ENCODE peak calls at places on chromosomes 3 and 15, in eight cellular contexts. N is fibroblast of pulmonary artery; D is cardiac fibroblast; W is mesenchymal stem cell; K is naive thymus-derived CD4-positive, alpha-beta T cell; C is right atrium auricular region; O is NT2/D1; Z is uterus. M is an unnamed sample.

GRCh38 chr3:122697952-122698625 is 17.4 kb downstream of the PARP14 start:
- DNase-seq in N (no peak), D (no peak), W (no peak), K (no peak), C (no peak), O (no peak), Z (no peak), M (no peak)

GRCh38 chr3:98784666-98785600 is 21.8 kb downstream of the ST3GAL6 start:
- DNase-seq in N (peak), D (peak), W (peak), K (no peak), C (no peak), O (no peak), Z (no peak), M (peak)

GRCh38 chr3:22777834-22778233 is 425.3 kb upstream of the UBE2E2 start:
- DNase-seq in N (no peak), D (no peak), W (no peak), K (no peak), C (no peak), O (no peak), Z (no peak), M (no peak)

GRCh38 chr3:198092276-198092675 is 132.3 kb downstream of the LMLN start:
- DNase-seq in N (no peak), D (no peak), W (no peak), K (no peak), C (no peak), O (no peak), Z (no peak), M (no peak)

GRCh38 chr3:113812854-113813253 is 25.7 kb upstream of the GRAMD1C start:
- DNase-seq in N (no peak), D (no peak), W (no peak), K (no peak), C (no peak), O (no peak), Z (no peak), M (no peak)

GRCh38 chr15:70794596-70795310 is 31.4 kb upstream of the UACA start:
- DNase-seq in N (peak), D (peak), W (peak), K (no peak), C (no peak), O (no peak), Z (no peak), M (peak)

GRCh38 chr3:190058486-190059241 is 62.0 kb downstream of the P3H2 start:
- DNase-seq in N (peak), D (peak), W (peak), K (no peak), C (no peak), O (no peak), Z (no peak), M (peak)

GRCh38 chr3:193599393-193599792 is 6.4 kb downstream of the OPA1 start:
- DNase-seq in N (no peak), D (no peak), W (no peak), K (no peak), C (no peak), O (no peak), Z (no peak), M (no peak)

GRCh38 chr3:73056365-73057150 is 4.9 kb upstream of the EBLN2 start:
- DNase-seq in N (peak), D (peak), W (peak), K (peak), C (no peak), O (no peak), Z (no peak), M (peak)

GRCh38 chr3:16147226-16147625 is 27.3 kb upstream of the GALNT15 start:
- DNase-seq in N (peak), D (peak), W (peak), K (no peak), C (no peak), O (no peak), Z (no peak), M (peak)

GRCh38 chr15:51752918-51753317 is 1.5 kb downstream of the TMOD2 start:
- DNase-seq in N (no peak), D (no peak), W (no peak), K (no peak), C (no peak), O (no peak), Z (no peak), M (no peak)

GRCh38 chr15:77282333-77282732 is 137.6 kb downstream of the PEAK1 start:
- DNase-seq in N (peak), D (peak), W (peak), K (no peak), C (no peak), O (peak), Z (peak), M (peak)

GRCh38 chr3:197366301-197367044 is 68.1 kb upstream of the DLG1 start:
- DNase-seq in N (no peak), D (peak), W (no peak), K (no peak), C (peak), O (no peak), Z (no peak), M (peak)

GRCh38 chr3:197076446-197076845 is 46.8 kb upstream of the MELTF start:
- DNase-seq in N (no peak), D (no peak), W (no peak), K (no peak), C (no peak), O (no peak), Z (no peak), M (no peak)

GRCh38 chr3:14391033-14391432 is 11.4 kb upstream of the SLC6A6 start:
- DNase-seq in N (peak), D (peak), W (peak), K (no peak), C (no peak), O (no peak), Z (peak), M (peak)

GRCh38 chr15:40106203-40107161 is 2.2 kb downstream of the BMF start:
- DNase-seq in N (peak), D (peak), W (peak), K (no peak), C (peak), O (peak), Z (peak), M (peak)
- H3K4me3 ChIP-seq in N (no peak), D (no peak), W (no peak), K (no peak), C (no peak), O (no peak), Z (no peak), M (no peak)

GRCh38 chr3:53074366-53074696 is 28.5 kb upstream of the SFMBT1 start:
- DNase-seq in N (no peak), D (no peak), W (no peak), K (no peak), C (no peak), O (no peak), Z (peak), M (no peak)

GRCh38 chr3:53071882-53072431 is 26.1 kb upstream of the SFMBT1 start:
- DNase-seq in N (no peak), D (no peak), W (no peak), K (no peak), C (no peak), O (no peak), Z (no peak), M (no peak)

GRCh38 chr3:53074761-53075742 is 29.2 kb upstream of the SFMBT1 start:
- DNase-seq in N (no peak), D (no peak), W (no peak), K (no peak), C (no peak), O (no peak), Z (peak), M (no peak)

GRCh38 chr3:53072653-53073552 is 27.0 kb upstream of the SFMBT1 start:
- DNase-seq in N (peak), D (peak), W (peak), K (peak), C (peak), O (peak), Z (peak), M (peak)

DNA sequence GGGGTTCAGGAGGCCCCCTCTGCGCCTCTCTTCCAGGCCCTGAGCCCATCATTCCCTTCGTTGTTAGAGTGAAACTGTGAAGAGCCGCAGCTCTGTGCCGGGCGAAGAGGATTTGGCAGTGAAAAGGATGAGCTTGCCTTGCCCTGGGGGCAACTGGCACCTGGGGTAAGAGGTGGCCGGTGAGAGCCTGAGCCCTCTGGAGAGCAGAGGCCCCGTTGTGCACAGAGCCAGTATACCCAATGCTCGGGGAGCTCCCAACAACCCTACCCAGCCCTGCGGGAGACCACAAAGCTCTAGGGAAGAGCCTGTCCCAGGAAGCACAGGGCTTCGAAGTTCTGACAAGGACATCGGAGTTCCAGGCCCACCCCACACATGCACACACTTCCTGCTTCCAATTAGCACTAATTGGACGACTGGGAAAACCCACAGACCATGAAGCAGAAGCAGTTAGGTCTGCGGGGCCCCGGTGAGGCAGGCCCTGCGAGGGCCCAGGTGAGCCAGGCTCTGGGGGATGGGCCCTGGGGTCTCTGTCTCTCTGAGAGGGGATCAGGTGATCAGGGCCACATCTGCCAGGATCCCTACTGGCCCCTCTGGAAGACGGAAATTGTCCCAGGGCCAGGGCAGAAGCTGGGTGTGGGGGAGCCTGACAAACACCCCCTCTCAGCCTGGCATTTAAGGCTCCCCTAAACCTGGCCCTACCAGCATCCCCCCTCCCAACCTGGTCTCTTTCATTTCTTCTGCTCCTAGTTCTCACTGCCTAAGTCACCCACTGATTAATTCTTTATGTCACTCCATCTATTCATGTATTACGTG is 27.9 kb upstream of the SFMBT1 start:
- DNase-seq in N (no peak), D (no peak), W (no peak), K (no peak), C (no peak), O (no peak), Z (no peak), M (no peak)
- H3K4me3 ChIP-seq in N (no peak), D (peak), W (no peak), K (peak), C (peak), O (no peak), Z (peak), M (no peak)

GRCh38 chr15:64892850-64893403 is 18.8 kb upstream of the ANKDD1A start:
- DNase-seq in N (no peak), D (no peak), W (no peak), K (no peak), C (no peak), O (no peak), Z (no peak), M (no peak)
- H3K4me3 ChIP-seq in N (no peak), D (no peak), W (no peak), K (peak), C (no peak), O (no peak), Z (no peak), M (no peak)

GRCh38 chr3:148021400-148021799 is 612.2 kb downstream of the ZIC1 start:
- DNase-seq in N (no peak), D (no peak), W (no peak), K (no peak), C (no peak), O (no peak), Z (no peak), M (no peak)
- H3K4me3 ChIP-seq in N (no peak), D (no peak), W (no peak), K (no peak), C (no peak), O (no peak), Z (no peak), M (no peak)

GRCh38 chr15:99306694-99307338 is 55.5 kb downstream of the LRRC28 start:
- DNase-seq in N (no peak), D (no peak), W (peak), K (no peak), C (no peak), O (no peak), Z (no peak), M (no peak)
- H3K4me3 ChIP-seq in N (no peak), D (no peak), W (no peak), K (no peak), C (peak), O (no peak), Z (no peak), M (no peak)

GRCh38 chr15:41871175-41871905 is 22.5 kb downstream of the SPTBN5 start:
- DNase-seq in N (no peak), D (no peak), W (no peak), K (no peak), C (no peak), O (no peak), Z (no peak), M (no peak)
- H3K4me3 ChIP-seq in N (no peak), D (no peak), W (no peak), K (no peak), C (no peak), O (no peak), Z (no peak), M (no peak)

DNA sequence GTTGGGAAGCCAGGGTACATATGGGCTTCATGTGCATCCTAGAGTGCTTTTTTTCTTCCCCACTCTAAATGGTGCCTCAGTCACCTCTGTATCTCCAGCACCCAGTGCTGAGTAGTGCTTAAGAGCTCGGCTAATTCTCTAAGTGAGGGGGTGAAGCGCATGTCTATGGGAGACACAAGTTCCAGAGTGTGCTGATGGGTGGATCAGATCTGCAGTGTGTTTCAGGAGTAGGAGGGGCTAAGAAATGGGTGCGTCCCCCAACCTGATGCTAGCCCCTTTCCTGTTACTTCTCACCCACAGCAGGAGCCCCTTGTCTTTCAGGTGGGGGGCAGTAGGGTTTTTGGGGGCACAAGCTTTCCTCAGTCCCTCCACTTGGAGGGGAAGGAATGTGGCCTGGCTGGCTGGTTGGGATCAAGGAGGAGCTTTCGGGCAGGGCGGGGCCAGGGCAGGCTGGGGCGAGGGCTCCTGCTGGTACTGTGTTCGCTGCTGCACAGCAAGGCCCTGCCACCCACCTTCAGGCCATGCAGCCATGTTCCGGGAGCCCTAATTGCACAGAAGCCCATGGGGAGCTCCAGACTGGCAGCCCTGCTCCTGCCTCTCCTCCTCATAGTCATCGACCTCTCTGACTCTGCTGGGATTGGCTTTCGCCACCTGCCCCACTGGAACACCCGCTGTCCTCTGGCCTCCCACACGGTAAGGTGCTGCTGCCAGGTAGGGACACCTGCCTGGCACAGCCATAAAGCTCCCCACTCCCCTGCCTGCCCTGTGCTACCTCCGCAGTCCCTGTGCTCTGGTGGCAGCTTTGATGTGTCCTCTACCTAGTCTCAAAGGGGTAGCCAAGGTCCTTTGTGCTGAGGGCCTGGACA is at the start of gene IL17RE:
- DNase-seq in N (no peak), D (no peak), W (no peak), K (no peak), C (no peak), O (no peak), Z (no peak), M (no peak)
- H3K4me3 ChIP-seq in N (no peak), D (peak), W (no peak), K (no peak), C (peak), O (no peak), Z (no peak), M (no peak)

DNA sequence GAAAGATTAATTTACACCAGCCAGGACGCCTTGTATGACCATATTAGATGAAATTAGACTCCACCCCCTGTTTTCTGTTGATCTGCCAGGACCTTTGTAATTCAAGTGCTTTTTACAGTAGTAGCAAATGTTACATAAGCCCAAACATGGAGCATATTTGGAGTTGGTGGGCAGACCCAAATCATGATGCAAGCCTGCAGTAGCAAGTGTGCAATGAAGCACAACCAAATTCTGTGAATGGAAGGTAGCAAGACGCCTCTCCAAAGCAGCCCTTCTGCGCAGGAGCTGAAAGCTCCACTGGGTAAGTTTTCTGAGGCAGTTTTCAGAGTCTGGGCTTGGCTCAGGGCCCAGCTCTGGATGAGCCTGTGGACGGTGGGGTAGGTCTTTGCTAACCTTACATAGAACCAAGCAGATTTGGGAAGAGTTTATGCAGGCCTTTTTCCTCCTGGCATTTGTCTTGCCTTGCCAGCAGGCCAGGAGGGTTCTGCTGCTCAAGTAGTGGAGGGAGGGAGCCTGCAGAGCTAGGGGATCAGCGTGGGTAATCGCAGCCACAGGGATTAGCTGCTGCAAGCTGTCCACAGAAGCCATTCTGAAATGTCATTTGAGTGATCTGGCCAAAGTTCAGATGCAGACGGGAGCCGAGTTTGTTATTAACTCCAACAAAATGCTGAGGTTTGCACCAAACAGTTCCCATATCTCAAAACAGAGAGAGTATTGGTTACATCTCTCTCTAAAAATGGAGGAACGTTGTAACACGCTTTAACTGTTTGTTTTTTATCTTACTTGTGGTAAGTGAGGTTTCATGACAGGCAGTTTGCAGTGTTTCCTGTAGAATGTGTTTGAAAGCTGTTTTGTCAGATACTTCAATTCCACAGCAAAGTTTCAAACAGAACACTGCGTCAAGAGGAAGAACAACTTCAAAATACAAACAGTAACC is 55.4 kb downstream of the PSMD6 start:
- DNase-seq in N (peak), D (peak), W (peak), K (peak), C (no peak), O (no peak), Z (peak), M (peak)
- H3K4me3 ChIP-seq in N (peak), D (peak), W (no peak), K (peak), C (peak), O (no peak), Z (no peak), M (no peak)

DNA sequence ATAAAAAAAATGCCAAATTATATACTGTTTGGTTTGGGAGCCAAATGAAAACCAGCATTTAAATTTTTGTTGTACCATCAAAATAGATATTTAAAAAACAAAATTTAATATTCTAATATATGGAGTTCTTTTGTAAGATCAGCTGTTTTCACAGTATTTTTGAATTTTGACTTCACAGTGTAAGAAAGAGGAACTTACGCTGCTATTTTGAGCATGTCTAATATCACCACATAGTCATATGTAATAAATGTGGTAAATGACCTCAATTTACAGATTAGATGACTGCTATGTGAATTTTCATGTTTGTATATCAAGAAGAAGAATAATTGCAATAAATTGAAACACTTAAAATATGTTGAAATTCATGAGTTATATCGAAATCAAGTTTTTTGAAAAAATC is 189.6 kb downstream of the ARRDC4 start:
- DNase-seq in N (no peak), D (no peak), W (no peak), K (no peak), C (no peak), O (no peak), Z (no peak), M (no peak)
- H3K4me3 ChIP-seq in N (no peak), D (no peak), W (no peak), K (no peak), C (no peak), O (no peak), Z (no peak), M (no peak)

GRCh38 chr3:119360046-119360445 is 65.9 kb downstream of the ARHGAP31 start:
- DNase-seq in N (no peak), D (no peak), W (no peak), K (no peak), C (no peak), O (no peak), Z (no peak), M (no peak)
- H3K4me3 ChIP-seq in N (no peak), D (no peak), W (no peak), K (no peak), C (no peak), O (no peak), Z (no peak), M (no peak)